ENCODE peak calls at places on chromosomes 1 and 21, in six cellular contexts. J, O, P, N, S and T are unnamed samples.

GRCh38 chr1:217272385-217272784 is 358.5 kb downstream of the GPATCH2 start:
- DNase-seq in J (no peak), O (peak), P (no peak), N (no peak), S (no peak), T (no peak)

GRCh38 chr1:157104598-157105293 is 5.1 kb upstream of the ETV3L start:
- DNase-seq in J (no peak), O (peak), P (no peak), N (no peak), S (no peak), T (no peak)

GRCh38 chr1:41811978-41812852 is 106.5 kb downstream of the HIVEP3 start:
- DNase-seq in J (no peak), O (peak), P (peak), N (no peak), S (no peak), T (peak)

GRCh38 chr21:33362044-33362555 is 37.3 kb downstream of the IFNAR1 start:
- DNase-seq in J (no peak), O (no peak), P (no peak), N (peak), S (no peak), T (no peak)

GRCh38 chr1:108747128-108747827 is 804 bp downstream of the STXBP3 start:
- DNase-seq in J (peak), O (peak), P (peak), N (peak), S (peak), T (peak)

GRCh38 chr1:184276416-184276815 is 110.4 kb upstream of the C1orf21 start:
- DNase-seq in J (no peak), O (peak), P (no peak), N (no peak), S (no peak), T (no peak)

GRCh38 chr21:38139380-38140168 is 117.2 kb upstream of the KCNJ15 start:
- DNase-seq in J (no peak), O (peak), P (no peak), N (no peak), S (no peak), T (no peak)

GRCh38 chr1:53587252-53587992 is 128.2 kb downstream of the DMRTB1 start:
- DNase-seq in J (no peak), O (no peak), P (no peak), N (peak), S (no peak), T (no peak)

GRCh38 chr1:29303201-29304024 is 67.1 kb downstream of the PTPRU start:
- DNase-seq in J (no peak), O (no peak), P (no peak), N (no peak), S (no peak), T (no peak)

GRCh38 chr1:152458384-152459185 is 44.5 kb upstream of the CRNN start:
- DNase-seq in J (peak), O (peak), P (peak), N (peak), S (peak), T (peak)

GRCh38 chr1:228047183-228047466 is 35.4 kb upstream of the ARF1 start:
- DNase-seq in J (no peak), O (no peak), P (no peak), N (no peak), S (no peak), T (no peak)

GRCh38 chr1:41416081-41416480 is 54.8 kb downstream of the FOXO6 start:
- DNase-seq in J (no peak), O (no peak), P (no peak), N (no peak), S (no peak), T (no peak)

GRCh38 chr1:185795181-185795580 is 61.0 kb downstream of the HMCN1 start:
- DNase-seq in J (no peak), O (peak), P (no peak), N (no peak), S (no peak), T (no peak)

GRCh38 chr1:113394043-113394862 is 3.9 kb downstream of the MAGI3 start:
- DNase-seq in J (no peak), O (no peak), P (no peak), N (no peak), S (no peak), T (no peak)
- TF ChIP-seq POLR2A in J (no peak), O (no peak), P (no peak), N (no peak), S (no peak), T (no peak)

GRCh38 chr1:9245230-9245619 is 10.7 kb downstream of the H6PD start:
- DNase-seq in J (no peak), O (no peak), P (no peak), N (no peak), S (no peak), T (no peak)
- TF ChIP-seq POLR2A in J (no peak), O (no peak), P (no peak), N (no peak), S (no peak), T (no peak)

GRCh38 chr1:26696645-26697440 is 1.0 kb downstream of the ARID1A start:
- DNase-seq in J (peak), O (no peak), P (peak), N (no peak), S (peak), T (peak)
- TF ChIP-seq POLR2A in J (no peak), O (no peak), P (peak), N (no peak), S (no peak), T (no peak)

GRCh38 chr1:225926551-225927113 is 2.6 kb upstream of the PYCR2 start:
- DNase-seq in J (no peak), O (peak), P (no peak), N (no peak), S (no peak), T (peak)

GRCh38 chr1:225919906-225920305 is 4.1 kb downstream of the PYCR2 start:
- DNase-seq in J (peak), O (peak), P (peak), N (peak), S (peak), T (no peak)

GRCh38 chr1:225921734-225922709 is 2.0 kb downstream of the PYCR2 start:
- DNase-seq in J (no peak), O (no peak), P (no peak), N (peak), S (no peak), T (no peak)

GRCh38 chr1:225923381-225923691 is 714 bp downstream of the PYCR2 start:
- DNase-seq in J (no peak), O (no peak), P (no peak), N (no peak), S (no peak), T (no peak)

GRCh38 chr1:225923692-225924555 is at the start of gene PYCR2:
- DNase-seq in J (peak), O (peak), P (peak), N (peak), S (peak), T (peak)
- TF ChIP-seq POLR2A in J (peak), O (peak), P (peak), N (no peak), S (peak), T (peak)

GRCh38 chr1:170471310-170471839 is 60.6 kb upstream of the GORAB start:
- DNase-seq in J (no peak), O (peak), P (no peak), N (no peak), S (no peak), T (no peak)
- TF ChIP-seq POLR2A in J (no peak), O (no peak), P (no peak), N (no peak), S (no peak), T (no peak)

GRCh38 chr1:160096491-160097116 is 1.8 kb downstream of the IGSF8 start:
- DNase-seq in J (no peak), O (peak), P (no peak), N (peak), S (no peak), T (peak)

GRCh38 chr1:160097196-160097910 is 1.1 kb downstream of the IGSF8 start:
- DNase-seq in J (no peak), O (no peak), P (no peak), N (no peak), S (no peak), T (no peak)

GRCh38 chr1:160099716-160100375 is 1.4 kb upstream of the IGSF8 start:
- DNase-seq in J (no peak), O (no peak), P (no peak), N (no peak), S (no peak), T (no peak)

GRCh38 chr1:160098852-160099647 is 631 bp upstream of the IGSF8 start:
- DNase-seq in J (peak), O (peak), P (peak), N (peak), S (peak), T (peak)

DNA sequence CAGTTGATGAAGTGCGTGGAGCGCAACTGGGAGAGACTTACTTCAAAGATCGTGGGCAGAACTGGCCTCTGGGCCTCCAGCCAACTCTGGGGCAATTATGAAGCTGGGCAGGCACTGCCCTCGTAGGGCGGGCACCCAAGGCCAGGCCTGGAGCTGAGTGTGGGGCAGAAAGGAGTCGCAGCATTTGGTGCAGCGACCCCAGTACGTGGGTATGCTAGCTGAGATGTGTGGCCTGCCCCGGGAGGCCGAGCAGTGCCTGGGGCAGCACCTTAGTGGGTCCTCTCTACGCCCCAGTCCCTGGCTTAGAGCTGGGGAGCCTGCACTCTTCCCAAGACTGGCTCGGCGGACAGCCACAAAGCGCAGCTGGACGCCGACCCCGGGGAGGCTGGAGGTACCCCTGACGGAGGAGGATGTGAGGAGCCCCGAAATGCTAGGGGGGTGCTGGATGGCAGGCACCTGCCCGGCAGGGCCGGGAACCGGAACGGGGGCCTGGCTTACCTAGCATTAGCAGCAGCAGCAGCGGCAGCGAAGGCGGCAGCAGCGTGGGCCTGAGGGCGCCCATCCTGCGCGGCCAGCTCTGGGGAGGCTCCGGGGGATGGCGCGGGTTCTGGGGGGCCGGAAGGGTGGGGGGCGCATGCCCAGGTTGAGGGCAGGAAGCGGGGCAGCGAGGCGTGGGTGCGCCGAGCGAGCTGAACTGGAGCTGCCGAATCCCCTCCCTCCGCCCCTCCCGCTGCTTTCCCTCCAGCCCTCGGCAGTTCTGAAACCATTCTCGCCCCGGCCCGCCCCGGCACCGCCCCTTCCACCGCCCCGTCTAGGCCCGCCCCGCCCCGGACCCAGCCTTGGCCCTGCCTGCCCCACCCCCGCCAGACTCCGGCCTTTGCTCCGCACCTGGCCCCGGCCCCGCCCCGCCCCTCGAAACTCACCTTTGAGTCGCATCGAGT is at the start of gene IGSF8:
- DNase-seq in J (peak), O (peak), P (peak), N (peak), S (peak), T (peak)
- TF ChIP-seq POLR2A in J (peak), O (no peak), P (peak), N (no peak), S (peak), T (no peak)

GRCh38 chr1:23567996-23568607 is 8.8 kb upstream of the ID3 start:
- DNase-seq in J (peak), O (no peak), P (peak), N (no peak), S (no peak), T (no peak)

GRCh38 chr1:23570001-23570691 is 10.8 kb upstream of the ID3 start:
- DNase-seq in J (no peak), O (no peak), P (no peak), N (no peak), S (no peak), T (no peak)

GRCh38 chr1:23566304-23566703 is 7.0 kb upstream of the ID3 start:
- DNase-seq in J (no peak), O (no peak), P (no peak), N (no peak), S (no peak), T (no peak)

GRCh38 chr1:23567629-23567995 is 8.3 kb upstream of the ID3 start:
- DNase-seq in J (no peak), O (no peak), P (no peak), N (no peak), S (no peak), T (no peak)

GRCh38 chr1:23568608-23569383 is 9.5 kb upstream of the ID3 start:
- DNase-seq in J (no peak), O (no peak), P (no peak), N (no peak), S (no peak), T (no peak)
- TF ChIP-seq POLR2A in J (no peak), O (no peak), P (no peak), N (no peak), S (no peak), T (no peak)

GRCh38 chr1:212981025-212981495 is 30.7 kb downstream of the VASH2 start:
- DNase-seq in J (no peak), O (no peak), P (peak), N (peak), S (no peak), T (no peak)

GRCh38 chr1:212982430-212983152 is 32.2 kb downstream of the VASH2 start:
- DNase-seq in J (no peak), O (peak), P (peak), N (peak), S (no peak), T (no peak)

GRCh38 chr1:212983482-212983881 is 32.2 kb downstream of the ANGEL2 start:
- DNase-seq in J (no peak), O (no peak), P (no peak), N (peak), S (no peak), T (no peak)

GRCh38 chr1:212980123-212980800 is 29.9 kb downstream of the VASH2 start:
- DNase-seq in J (no peak), O (peak), P (peak), N (peak), S (no peak), T (no peak)

GRCh38 chr1:212981571-212982328 is 31.4 kb downstream of the VASH2 start:
- DNase-seq in J (no peak), O (peak), P (peak), N (peak), S (no peak), T (no peak)
- TF ChIP-seq POLR2A in J (no peak), O (no peak), P (no peak), N (no peak), S (no peak), T (no peak)

GRCh38 chr1:181134543-181135461 is 46.3 kb downstream of the IER5 start:
- DNase-seq in J (no peak), O (peak), P (peak), N (peak), S (no peak), T (peak)
- TF ChIP-seq POLR2A in J (no peak), O (no peak), P (no peak), N (no peak), S (no peak), T (peak)

DNA sequence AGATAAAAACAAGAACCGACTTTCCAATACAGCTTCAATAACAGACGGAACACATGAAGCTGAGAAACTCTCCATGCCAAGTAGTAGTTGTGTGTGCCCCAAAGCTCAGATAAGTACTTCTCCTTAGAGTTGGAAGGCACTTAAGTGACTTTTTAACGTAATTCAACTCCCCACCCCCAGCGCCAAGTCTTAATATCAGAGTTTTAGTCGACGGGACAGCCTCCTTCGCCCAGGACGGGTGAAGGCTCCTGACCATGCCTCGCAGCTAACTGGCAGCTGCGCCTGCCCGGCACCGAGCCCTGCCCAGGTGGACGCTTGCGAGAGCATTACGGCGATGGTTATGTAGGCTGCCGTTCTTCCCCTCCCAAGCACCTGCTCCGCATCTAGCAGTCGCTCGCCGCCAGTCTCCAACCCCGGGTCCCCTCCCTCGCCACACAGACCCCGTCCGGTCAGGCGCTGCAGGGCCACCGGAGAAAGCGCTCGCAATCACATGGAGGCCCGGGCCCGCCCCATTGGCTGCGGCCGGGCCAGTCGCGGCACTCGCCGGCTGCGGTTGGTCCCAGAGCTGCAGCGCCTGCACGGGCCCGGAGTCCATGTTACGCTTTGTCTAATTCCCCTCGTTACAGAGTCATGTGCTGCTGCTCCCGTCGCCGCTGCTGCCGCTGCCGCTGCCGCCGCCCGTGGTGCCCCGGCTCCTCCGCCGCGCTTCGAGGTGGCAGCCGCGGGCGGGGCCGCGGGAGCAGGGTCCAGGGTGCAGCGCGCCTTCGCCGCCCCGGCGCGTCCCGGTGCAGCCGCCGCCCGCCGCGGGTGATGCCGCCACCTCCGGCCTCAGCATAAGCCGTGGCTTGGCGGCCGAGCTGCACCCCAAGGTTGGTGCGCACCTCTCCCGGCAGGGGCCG is at the start of gene LRRC8D:
- DNase-seq in J (peak), O (peak), P (peak), N (peak), S (peak), T (peak)
- TF ChIP-seq POLR2A in J (no peak), O (no peak), P (peak), N (no peak), S (peak), T (peak)